ENCODE peak calls at places on chromosome 22, in five cellular contexts. M is pancreas; J is endothelial cell of umbilical vein; T is gastrocnemius medialis; E is CD8-positive, alpha-beta T cell. D is an unnamed sample. For H3K9me3, the result is how much of the 10 kb centered on the place peaks cover.

GRCh38 chr22:19174106-19175025 is 4.2 kb downstream of the SLC25A1 start:
- DNase-seq in M (peak), J (no peak), E (no peak), T (peak), D (no peak)

GRCh38 chr22:21972293-21972779 is 10.3 kb downstream of the TOP3B start:
- DNase-seq in M (peak), T (no peak), E (peak), J (peak), D (no peak)

GRCh38 chr22:42202669-42203068 is 67.8 kb downstream of the TCF20 start:
- DNase-seq in M (no peak), J (no peak), E (peak), T (no peak), D (no peak)

GRCh38 chr22:19868333-19868732 is 13.7 kb upstream of the GNB1L start:
- DNase-seq in M (no peak), E (no peak), J (no peak), T (no peak), D (no peak)

GRCh38 chr22:37627545-37627944 is 11.9 kb upstream of the SH3BP1 start:
- DNase-seq in J (no peak), M (no peak), E (peak), T (no peak), D (no peak)

GRCh38 chr22:33095661-33096060 is 37.5 kb upstream of the SYN3 start:
- DNase-seq in E (no peak), J (no peak), M (no peak), T (no peak), D (no peak)

GRCh38 chr22:21741790-21742189 is 6.2 kb upstream of the YPEL1 start:
- DNase-seq in J (no peak), M (no peak), T (no peak), E (no peak), D (no peak)

GRCh38 chr22:32572741-32573140 is 98.1 kb downstream of the FBXO7 start:
- DNase-seq in M (no peak), T (no peak), J (no peak), E (no peak), D (no peak)

GRCh38 chr22:29606320-29606719 is 2.9 kb downstream of the NF2 start:
- DNase-seq in E (no peak), M (no peak), J (no peak), T (no peak), D (no peak)

GRCh38 chr22:26796785-26797184 is 139.4 kb downstream of the MIAT start:
- DNase-seq in T (no peak), M (no peak), E (no peak), J (no peak), D (no peak)

GRCh38 chr22:42683599-42684283 is 34.5 kb upstream of the CYB5R3 start:
- DNase-seq in T (peak), M (no peak), E (no peak), J (no peak), D (no peak)

GRCh38 chr22:43201486-43202219 is 14.7 kb upstream of the TTLL12 start:
- DNase-seq in J (no peak), T (no peak), M (no peak), E (no peak), D (no peak)

GRCh38 chr22:43110444-43110926 is at the start of gene BIK:
- DNase-seq in M (peak), E (peak), J (peak), T (no peak), D (peak)

GRCh38 chr22:49404020-49404419 is 423.7 kb downstream of the BRD1 start:
- DNase-seq in M (no peak), J (no peak), T (no peak), E (no peak), D (no peak)

GRCh38 chr22:26672060-26672471 is 14.7 kb downstream of the MIAT start:
- DNase-seq in M (peak), E (no peak), J (no peak), T (peak), D (no peak)

GRCh38 chr22:33519140-33519973 is 400.9 kb downstream of the LARGE1 start:
- DNase-seq in T (no peak), J (no peak), M (no peak), E (no peak), D (peak)

GRCh38 chr22:30002861-30003489 is 77.3 kb upstream of the HORMAD2 start:
- DNase-seq in J (no peak), M (no peak), E (no peak), T (no peak), D (no peak)

GRCh38 chr22:37166675-37167066 is 17.0 kb upstream of the IL2RB start:
- DNase-seq in E (peak), T (peak), J (peak), M (peak), D (peak)

GRCh38 chr22:33272180-33272579 is 214.0 kb upstream of the SYN3 start:
- DNase-seq in J (no peak), T (no peak), M (no peak), E (no peak), D (peak)

DNA sequence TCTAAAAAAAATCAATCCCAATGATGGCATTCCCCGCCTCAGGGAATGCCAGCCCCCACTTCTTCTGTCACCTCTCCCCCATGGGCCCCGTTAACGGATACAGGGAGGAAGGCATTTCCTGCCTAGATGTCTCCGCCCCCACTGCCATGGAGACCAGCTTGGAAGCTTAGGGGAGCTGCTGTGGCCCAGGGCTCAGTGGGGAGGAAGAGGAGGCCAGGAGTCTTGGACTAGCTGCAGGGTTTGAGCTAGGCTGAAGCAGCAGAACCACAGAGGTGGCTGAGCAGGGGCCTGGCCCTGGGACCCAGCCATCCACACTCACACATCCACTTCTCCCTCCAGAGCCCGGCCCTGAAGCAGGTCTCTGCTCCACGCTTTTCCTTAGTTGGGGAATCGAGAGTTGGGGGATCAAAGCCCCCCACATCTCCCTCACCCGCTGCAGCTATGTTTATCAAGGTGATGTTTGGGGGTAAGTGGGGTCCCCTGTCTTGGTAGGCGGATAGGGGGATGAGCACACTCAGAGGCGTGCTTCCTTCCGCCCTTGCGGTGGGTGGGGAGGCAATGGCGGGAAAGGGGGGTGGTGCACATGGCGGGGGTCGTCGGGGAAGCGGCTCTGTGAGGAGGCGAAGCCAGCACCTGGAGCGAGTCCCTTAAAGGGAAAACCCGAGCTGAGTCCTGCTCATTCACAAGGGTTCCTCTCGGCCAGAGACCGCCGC is at the start of gene C22orf15:
- DNase-seq in E (peak), M (no peak), T (no peak), J (peak), D (no peak)
- H3K4me3 ChIP-seq in E (peak), M (no peak), T (no peak), J (no peak), D (no peak)

DNA sequence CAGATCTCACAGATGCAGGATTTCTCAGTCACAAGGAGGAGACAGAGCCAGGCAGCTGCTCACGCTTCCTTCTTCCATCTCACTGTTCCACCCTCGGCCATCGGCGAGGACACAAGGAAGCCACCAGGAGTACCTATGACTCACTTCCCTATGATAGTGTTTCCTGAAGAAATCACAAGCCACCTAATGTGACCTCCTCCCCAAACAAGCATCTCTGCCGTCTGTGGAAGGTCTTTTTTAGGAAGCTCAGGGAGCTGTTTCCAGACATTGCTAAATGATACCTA is 672.7 kb downstream of the TBC1D22A start:
- DNase-seq in T (peak), E (no peak), M (no peak), J (no peak), D (no peak)
- H3K9me3 ChIP-seq in T (under half), E (under half), M (under half), J (under half), D (under half)

DNA sequence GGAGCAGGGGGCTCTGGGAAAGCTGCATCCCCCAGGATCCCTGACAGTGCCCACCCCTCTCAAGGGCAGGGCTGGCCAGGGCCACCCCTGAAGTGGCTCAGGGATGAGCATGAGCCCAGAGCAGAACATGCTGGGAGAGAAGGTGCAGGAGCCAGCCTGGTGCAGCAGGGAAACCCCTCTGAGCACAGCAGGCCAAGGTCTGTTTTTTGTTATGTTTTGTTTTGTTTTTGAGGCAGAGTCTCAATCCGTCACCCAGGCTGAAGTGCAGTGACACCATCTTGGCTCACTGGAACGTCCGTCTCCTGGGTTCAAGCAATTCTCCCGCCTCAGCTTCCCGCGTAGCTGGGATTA is 792 bp upstream of the SBF1 start:
- DNase-seq in M (no peak), J (no peak), E (no peak), T (no peak), D (no peak)
- H3K4me3 ChIP-seq in M (peak), J (no peak), E (peak), T (peak), D (no peak)

DNA sequence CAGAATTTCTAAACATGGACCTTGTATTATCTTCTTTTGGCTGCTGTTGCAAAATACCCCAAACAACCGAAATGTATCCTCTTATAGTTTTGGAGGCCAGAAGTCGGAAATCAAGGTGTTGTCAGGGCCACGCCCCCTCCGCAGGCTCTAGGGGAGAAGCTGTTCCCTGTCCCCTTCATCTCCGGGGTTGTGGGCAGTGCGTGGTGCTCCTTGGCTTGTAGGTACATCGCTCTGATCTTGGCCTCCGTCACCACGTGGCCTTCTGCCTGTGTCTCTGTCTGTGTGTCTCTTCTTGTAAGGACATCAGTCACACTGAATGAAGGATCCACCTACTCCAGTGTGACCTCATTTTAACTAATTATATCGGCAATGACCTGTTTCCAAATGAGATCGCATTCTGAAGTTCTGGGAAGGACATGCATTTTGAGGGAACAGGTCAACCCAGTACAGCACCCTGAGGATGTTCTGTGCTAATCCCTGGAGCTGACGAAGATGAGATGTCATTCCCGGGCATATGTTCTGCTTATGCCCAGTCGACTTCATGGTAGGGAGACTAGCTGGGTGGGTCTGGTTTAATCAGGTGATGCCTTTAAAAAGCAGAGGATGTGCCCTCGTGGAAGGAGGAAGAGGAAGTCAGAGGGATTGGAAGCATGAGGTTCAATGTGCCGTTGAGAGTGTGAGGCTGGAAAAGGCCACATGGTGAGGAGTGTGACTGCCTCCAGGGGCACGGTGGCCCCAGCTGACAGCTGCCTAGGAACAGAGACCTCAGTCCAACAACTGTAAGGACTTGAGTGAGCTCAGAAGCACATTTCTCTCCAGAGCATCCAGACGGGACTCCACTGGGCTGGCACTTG is 531.1 kb downstream of the TBC1D22A start:
- DNase-seq in E (no peak), M (no peak), J (no peak), T (no peak), D (no peak)
- H3K9me3 ChIP-seq in E (under half), M (under half), J (under half), T (under half), D (under half)

GRCh38 chr22:31122532-31123291 is at the start of gene INPP5J:
- DNase-seq in T (peak), E (no peak), J (no peak), M (peak), D (peak)
- H3K4me3 ChIP-seq in T (peak), E (no peak), J (no peak), M (peak), D (peak)

DNA sequence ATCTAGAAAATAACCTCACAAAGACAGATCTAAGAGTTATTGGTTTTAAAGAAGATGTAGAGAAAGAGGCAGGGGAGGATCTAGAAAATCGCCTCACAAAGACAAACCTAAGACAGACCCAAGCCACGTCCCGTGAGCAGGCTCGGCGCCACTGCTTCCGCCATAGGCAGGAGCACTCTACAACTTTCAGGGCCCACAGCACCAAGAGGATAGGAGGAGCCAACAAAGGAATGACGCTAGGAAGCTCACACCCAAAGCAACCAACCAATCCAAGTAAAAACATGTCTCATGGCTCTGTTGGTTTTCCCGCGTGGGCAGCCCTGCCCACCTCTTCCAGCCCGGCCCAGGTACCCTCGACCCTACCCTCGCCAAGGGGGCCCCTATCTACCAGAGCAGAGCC is 4167.4 kb upstream of the OR11H1 start:
- DNase-seq in J (no peak), T (no peak), E (no peak), M (peak), D (no peak)
- H3K9me3 ChIP-seq in J (under half), T (under half), E (under half), M (under half), D (under half)

GRCh38 chr22:38870791-38871359 is 1.1 kb downstream of the CBX6 start:
- DNase-seq in E (no peak), M (no peak), T (no peak), J (no peak), D (no peak)

GRCh38 chr22:38872831-38873248 is 824 bp upstream of the CBX6 start:
- DNase-seq in J (peak), E (no peak), M (peak), T (peak), D (peak)

GRCh38 chr22:38871360-38872171 is 450 bp downstream of the CBX6 start:
- DNase-seq in T (no peak), M (peak), E (peak), J (no peak), D (no peak)

GRCh38 chr22:38873469-38874411 is 1.7 kb upstream of the CBX6 start:
- DNase-seq in M (no peak), J (no peak), T (no peak), E (peak), D (no peak)

GRCh38 chr22:38872172-38872830 is at the start of gene CBX6:
- DNase-seq in J (peak), T (peak), M (peak), E (peak), D (peak)
- H3K4me3 ChIP-seq in J (peak), T (peak), M (peak), E (peak), D (peak)